ENCODE peak calls at places on chromosomes 16 and 17, in eight cellular contexts. W is NCI-H345, J is transverse colon, K is cardiac fibroblast, N is BJ, G is H54, P is NCI-H226, Z is hypothalamus. C is an unnamed sample.
A peak's percentile ranks its signal among the peaks of the same experiment; 100 is the strongest.

GRCh38 chr17:35022536-35023063 is 40.9 kb downstream of the RFFL start:
- DNase-seq in W (peak; percentile 77), J (peak; percentile 59), K (peak; percentile 89), N (peak; percentile 24), G (peak; percentile 89), P (peak; percentile 95), Z (peak; percentile 74), C (no peak)

GRCh38 chr17:57946798-57947358 is 8.3 kb downstream of the CUEDC1 start:
- DNase-seq in W (no peak), J (peak; percentile 67), K (peak; percentile 66), N (no peak), G (peak; percentile 58), P (peak; percentile 58), Z (no peak), C (peak; percentile 77)

GRCh38 chr17:63832014-63832413 is 4.6 kb upstream of the FTSJ3 start:
- DNase-seq in W (no peak), J (no peak), K (no peak), N (no peak), G (no peak), P (no peak), Z (no peak), C (no peak)

GRCh38 chr16:81831722-81832126 is 52.6 kb downstream of the PLCG2 start:
- DNase-seq in W (no peak), J (peak; percentile 79), K (no peak), N (no peak), G (no peak), P (no peak), Z (peak; percentile 21), C (no peak)

GRCh38 chr16:2177101-2177500 is 19.3 kb downstream of the CASKIN1 start:
- DNase-seq in W (no peak), J (no peak), K (no peak), N (no peak), G (no peak), P (no peak), Z (no peak), C (no peak)

GRCh38 chr17:62581769-62582168 is 45.7 kb upstream of the MRC2 start:
- DNase-seq in W (no peak), J (no peak), K (no peak), N (no peak), G (no peak), P (no peak), Z (no peak), C (no peak)

GRCh38 chr16:89401641-89402445 is 88.5 kb downstream of the ANKRD11 start:
- DNase-seq in W (no peak), J (no peak), K (no peak), N (peak; percentile 42), G (no peak), P (no peak), Z (no peak), C (no peak)

GRCh38 chr16:54326266-54326662 is 39.7 kb upstream of the IRX3 start:
- DNase-seq in W (no peak), J (no peak), K (peak; percentile 32), N (no peak), G (peak; percentile 15), P (no peak), Z (no peak), C (no peak)

GRCh38 chr17:13581925-13582324 is 19.8 kb downstream of the HS3ST3A1 start:
- DNase-seq in W (no peak), J (no peak), K (peak; percentile 73), N (no peak), G (no peak), P (no peak), Z (no peak), C (no peak)

GRCh38 chr17:50794361-50794760 is 27.0 kb upstream of the ANKRD40CL start:
- DNase-seq in W (no peak), J (no peak), K (no peak), N (no peak), G (no peak), P (no peak), Z (no peak), C (no peak)

GRCh38 chr16:48432136-48432535 is 46.9 kb upstream of the SIAH1 start:
- DNase-seq in W (no peak), J (peak; percentile 29), K (no peak), N (no peak), G (no peak), P (no peak), Z (no peak), C (no peak)

GRCh38 chr16:89114159-89114981 is 20.7 kb downstream of the ACSF3 start:
- DNase-seq in W (no peak), J (peak; percentile 6), K (peak; percentile 10), N (no peak), G (no peak), P (no peak), Z (no peak), C (no peak)

GRCh38 chr17:48554412-48555090 is 9.6 kb upstream of the HOXB2 start:
- DNase-seq in W (peak; percentile 18), J (no peak), K (no peak), N (no peak), G (no peak), P (no peak), Z (no peak), C (no peak)

GRCh38 chr17:56213031-56213430 is 59.8 kb downstream of the ANKFN1 start:
- DNase-seq in W (no peak), J (no peak), K (no peak), N (no peak), G (no peak), P (no peak), Z (peak; percentile 24), C (no peak)

GRCh38 chr17:1067282-1067956 is 70.5 kb downstream of the TIMM22 start:
- DNase-seq in W (no peak), J (no peak), K (peak; percentile 46), N (no peak), G (no peak), P (peak; percentile 82), Z (no peak), C (no peak)

GRCh38 chr17:38872671-38873385 is 3.0 kb downstream of the LASP1 start:
- DNase-seq in W (no peak), J (peak; percentile 28), K (no peak), N (no peak), G (no peak), P (no peak), Z (no peak), C (no peak)

GRCh38 chr17:57422574-57423164 is 166.3 kb downstream of the MSI2 start:
- DNase-seq in W (no peak), J (no peak), K (peak; percentile 37), N (no peak), G (peak; percentile 77), P (no peak), Z (no peak), C (peak; percentile 44)

GRCh38 chr17:63446981-63447687 is 1.0 kb upstream of the CYB561 start:
- DNase-seq in W (peak; percentile 67), J (peak; percentile 56), K (peak; percentile 86), N (no peak), G (no peak), P (peak; percentile 60), Z (no peak), C (no peak)

GRCh38 chr17:71224824-71225575 is 895.8 kb upstream of the SOX9 start:
- DNase-seq in W (peak; percentile 97), J (peak; percentile 16), K (peak; percentile 2), N (no peak), G (no peak), P (no peak), Z (no peak), C (no peak)

GRCh38 chr16:50152386-50152806 is 710 bp upstream of the TENT4B start:
- DNase-seq in W (no peak), J (peak; percentile 62), K (no peak), N (no peak), G (peak; percentile 50), P (peak; percentile 16), Z (no peak), C (no peak)

GRCh38 chr17:13420294-13421277 is 181.1 kb downstream of the HS3ST3A1 start:
- DNase-seq in W (no peak), J (peak; percentile 12), K (peak; percentile 72), N (peak; percentile 24), G (no peak), P (peak; percentile 51), Z (no peak), C (peak; percentile 53)

GRCh38 chr17:32259596-32259995 is 6.0 kb upstream of the RHBDL3 start:
- DNase-seq in W (no peak), J (no peak), K (peak; percentile 54), N (no peak), G (peak; percentile 71), P (peak; percentile 47), Z (peak; percentile 45), C (no peak)

GRCh38 chr17:63945851-63946439 is 13.8 kb upstream of the CD79B start:
- DNase-seq in W (no peak), J (no peak), K (no peak), N (no peak), G (no peak), P (no peak), Z (no peak), C (no peak)

GRCh38 chr16:31134091-31134571 is 1.4 kb downstream of the PRSS8 start:
- DNase-seq in W (no peak), J (no peak), K (no peak), N (no peak), G (no peak), P (no peak), Z (no peak), C (no peak)